ENCODE peak calls at places on chromosome 2, in six cellular contexts. F is T-helper 2 cell; H is RKO; B is amniotic stem cell; M is stimulated activated naive B cell treated with anti-CD40 and anti-IgM and Interleukin-4, amounts not matched to agents 10 μg/mL and 1 μg/mL and 100 μg/mL, for 72 hours; R is SHP77. A is an unnamed sample.

GRCh38 chr2:26979761-26980160 is 9.3 kb downstream of the MAPRE3 start:
- DNase-seq in F (no peak), R (no peak), B (no peak), M (no peak), H (no peak), A (no peak)

GRCh38 chr2:47339745-47340541 is 63.0 kb upstream of the MSH2 start:
- DNase-seq in F (no peak), B (no peak), R (no peak), H (peak; percentile 15), M (no peak), A (peak; percentile 49)

GRCh38 chr2:24409700-24410556 is 49.6 kb upstream of the ITSN2 start:
- DNase-seq in F (peak; percentile 16), H (peak; percentile 85), M (peak; percentile 33), B (peak; percentile 54), R (peak; percentile 78), A (no peak)

GRCh38 chr2:201546576-201546975 is 95.0 kb downstream of the STRADB start:
- DNase-seq in H (no peak), F (no peak), R (no peak), B (no peak), M (no peak), A (no peak)

GRCh38 chr2:71696381-71696780 is 243.0 kb downstream of the DYSF start:
- DNase-seq in H (no peak), M (no peak), R (no peak), F (no peak), B (no peak), A (no peak)

GRCh38 chr2:8144785-8145184 is 537.1 kb upstream of the ID2 start:
- DNase-seq in H (no peak), M (no peak), F (no peak), B (no peak), R (no peak), A (no peak)

GRCh38 chr2:26706616-26707473 is 14.3 kb downstream of the KCNK3 start:
- DNase-seq in M (no peak), B (no peak), R (no peak), F (no peak), H (no peak), A (no peak)

GRCh38 chr2:66323496-66323895 is 111.4 kb upstream of the MEIS1 start:
- DNase-seq in F (no peak), B (no peak), M (no peak), H (no peak), R (no peak), A (no peak)

GRCh38 chr2:23422089-23423061 is 37.4 kb downstream of the KLHL29 start:
- DNase-seq in F (no peak), H (no peak), R (no peak), B (no peak), M (no peak), A (no peak)